ENCODE peak calls at places on chromosome 5, in four cellular contexts. H, U, R and M are unnamed samples.

GRCh38 chr5:119022017-119022745 is 33.8 kb upstream of the DTWD2 start:
- DNase-seq in U (no peak), H (no peak), R (peak; percentile 38), M (no peak)

GRCh38 chr5:170761708-170762066 is 21.8 kb upstream of the GABRP start:
- DNase-seq in H (no peak), R (no peak), U (no peak), M (no peak)

GRCh38 chr5:115319007-115319406 is 22.6 kb upstream of the CCDC112 start:
- DNase-seq in H (no peak), R (no peak), U (no peak), M (no peak)

GRCh38 chr5:1842026-1842819 is 40.5 kb downstream of the IRX4 start:
- DNase-seq in R (no peak), U (no peak), H (no peak), M (no peak)

GRCh38 chr5:115859378-115859777 is 17.6 kb downstream of the AP3S1 start:
- DNase-seq in H (no peak), U (no peak), R (peak; percentile 32), M (no peak)

GRCh38 chr5:33023649-33024048 is 312.5 kb downstream of the NPR3 start:
- DNase-seq in R (peak; percentile 63), U (no peak), H (no peak), M (no peak)

GRCh38 chr5:108141676-108142075 is 240.2 kb downstream of the FBXL17 start:
- DNase-seq in R (peak; percentile 50), U (no peak), H (no peak), M (no peak)

GRCh38 chr5:4584982-4585381 is 555.1 kb upstream of the ADAMTS16 start:
- DNase-seq in H (no peak), R (peak; percentile 97), U (no peak), M (no peak)

GRCh38 chr5:73305386-73305785 is 132.4 kb downstream of the TMEM174 start:
- DNase-seq in R (no peak), U (no peak), H (no peak), M (no peak)

GRCh38 chr5:36389245-36389644 is 87.5 kb upstream of the RANBP3L start:
- DNase-seq in H (no peak), R (no peak), U (no peak), M (no peak)

GRCh38 chr5:173313311-173313710 is 14.9 kb downstream of the STC2 start:
- DNase-seq in U (no peak), H (no peak), R (no peak), M (no peak)

GRCh38 chr5:54889826-54890225 is 95.6 kb downstream of the ESM1 start:
- DNase-seq in H (no peak), R (peak; percentile 92), U (no peak), M (no peak)

GRCh38 chr5:15682566-15682965 is 182.6 kb downstream of the FBXL7 start:
- DNase-seq in H (no peak), U (no peak), R (no peak), M (no peak)

GRCh38 chr5:143016777-143017374 is 246.7 kb downstream of the ARHGAP26 start:
- DNase-seq in U (no peak), H (peak; percentile 13), R (peak; percentile 61), M (no peak)

GRCh38 chr5:103866169-103866568 is 303.6 kb upstream of the NUDT12 start:
- DNase-seq in R (peak; percentile 9), H (no peak), U (no peak), M (no peak)

GRCh38 chr5:176492431-176492830 is 44.2 kb downstream of the FAF2 start:
- DNase-seq in R (peak; percentile 67), H (no peak), U (no peak), M (no peak)